ENCODE peak calls at places on chromosomes 2 and 18, in six cellular contexts. One of them, this sample, is unnamed.

GRCh38 chr2:55014962-55015939 is 35.0 kb downstream of the RTN4 start:
- DNase-seq in memory B cell: peak; percentile 29
- DNase-seq in GM10248: no peak
- DNase-seq in activated T-helper 1 cell treated with Interleukin-2 at 50 U/mL for 16 hours: no peak
- DNase-seq in substantia nigra: peak; percentile 7
- DNase-seq in activated naive CD4-positive, alpha-beta T cell treated with anti-CD3 and anti-CD28 coated beads for 36 hours: peak; percentile 60
- DNase-seq in this sample: peak; percentile 10

GRCh38 chr18:22544626-22545025 is 126.9 kb upstream of the CTAGE1 start:
- DNase-seq in activated T-helper 1 cell treated with Interleukin-2 at 50 U/mL for 16 hours: no peak
- DNase-seq in GM10248: no peak
- DNase-seq in substantia nigra: no peak
- DNase-seq in activated naive CD4-positive, alpha-beta T cell treated with anti-CD3 and anti-CD28 coated beads for 36 hours: no peak
- DNase-seq in memory B cell: no peak
- DNase-seq in this sample: no peak

GRCh38 chr18:10293966-10294365 is 160.5 kb upstream of the APCDD1 start:
- DNase-seq in activated naive CD4-positive, alpha-beta T cell treated with anti-CD3 and anti-CD28 coated beads for 36 hours: no peak
- DNase-seq in substantia nigra: no peak
- DNase-seq in memory B cell: no peak
- DNase-seq in activated T-helper 1 cell treated with Interleukin-2 at 50 U/mL for 16 hours: no peak
- DNase-seq in GM10248: no peak
- DNase-seq in this sample: no peak

GRCh38 chr2:96802281-96802595 is 13.8 kb upstream of the CNNM3 start:
- DNase-seq in GM10248: peak; percentile 77
- DNase-seq in substantia nigra: no peak
- DNase-seq in memory B cell: no peak
- DNase-seq in activated T-helper 1 cell treated with Interleukin-2 at 50 U/mL for 16 hours: no peak
- DNase-seq in activated naive CD4-positive, alpha-beta T cell treated with anti-CD3 and anti-CD28 coated beads for 36 hours: peak; percentile 59
- DNase-seq in this sample: no peak

GRCh38 chr2:212193066-212193465 is 345.5 kb downstream of the ERBB4 start:
- DNase-seq in substantia nigra: no peak
- DNase-seq in GM10248: no peak
- DNase-seq in memory B cell: no peak
- DNase-seq in activated T-helper 1 cell treated with Interleukin-2 at 50 U/mL for 16 hours: no peak
- DNase-seq in activated naive CD4-positive, alpha-beta T cell treated with anti-CD3 and anti-CD28 coated beads for 36 hours: no peak
- DNase-seq in this sample: no peak

GRCh38 chr2:43109261-43109743 is 117.1 kb downstream of the ZFP36L2 start:
- DNase-seq in GM10248: no peak
- DNase-seq in memory B cell: no peak
- DNase-seq in activated T-helper 1 cell treated with Interleukin-2 at 50 U/mL for 16 hours: no peak
- DNase-seq in substantia nigra: no peak
- DNase-seq in activated naive CD4-positive, alpha-beta T cell treated with anti-CD3 and anti-CD28 coated beads for 36 hours: no peak
- DNase-seq in this sample: no peak

GRCh38 chr2:212708346-212708745 is 169.7 kb upstream of the ERBB4 start:
- DNase-seq in activated T-helper 1 cell treated with Interleukin-2 at 50 U/mL for 16 hours: no peak
- DNase-seq in activated naive CD4-positive, alpha-beta T cell treated with anti-CD3 and anti-CD28 coated beads for 36 hours: no peak
- DNase-seq in GM10248: no peak
- DNase-seq in memory B cell: no peak
- DNase-seq in substantia nigra: no peak
- DNase-seq in this sample: no peak

GRCh38 chr18:74567805-74568204 is 29.9 kb upstream of the ZNF407 start:
- DNase-seq in GM10248: no peak
- DNase-seq in substantia nigra: no peak
- DNase-seq in memory B cell: no peak
- DNase-seq in activated T-helper 1 cell treated with Interleukin-2 at 50 U/mL for 16 hours: no peak
- DNase-seq in activated naive CD4-positive, alpha-beta T cell treated with anti-CD3 and anti-CD28 coated beads for 36 hours: peak; percentile 10
- DNase-seq in this sample: no peak

GRCh38 chr2:43178602-43179542 is 47.5 kb downstream of the ZFP36L2 start:
- DNase-seq in activated naive CD4-positive, alpha-beta T cell treated with anti-CD3 and anti-CD28 coated beads for 36 hours: peak; percentile 65
- DNase-seq in activated T-helper 1 cell treated with Interleukin-2 at 50 U/mL for 16 hours: peak; percentile 38
- DNase-seq in memory B cell: no peak
- DNase-seq in substantia nigra: no peak
- DNase-seq in GM10248: no peak
- DNase-seq in this sample: peak; percentile 47

GRCh38 chr18:50662177-50662576 is 102.3 kb downstream of the MAPK4 start:
- DNase-seq in activated naive CD4-positive, alpha-beta T cell treated with anti-CD3 and anti-CD28 coated beads for 36 hours: peak; percentile 6
- DNase-seq in substantia nigra: no peak
- DNase-seq in GM10248: peak; percentile 37
- DNase-seq in memory B cell: no peak
- DNase-seq in activated T-helper 1 cell treated with Interleukin-2 at 50 U/mL for 16 hours: no peak
- DNase-seq in this sample: no peak

GRCh38 chr2:230657906-230658305 is 54.7 kb upstream of the CAB39 start:
- DNase-seq in memory B cell: no peak
- DNase-seq in GM10248: no peak
- DNase-seq in substantia nigra: no peak
- DNase-seq in activated naive CD4-positive, alpha-beta T cell treated with anti-CD3 and anti-CD28 coated beads for 36 hours: no peak
- DNase-seq in activated T-helper 1 cell treated with Interleukin-2 at 50 U/mL for 16 hours: no peak
- DNase-seq in this sample: no peak

GRCh38 chr18:44911773-44912172 is 231.1 kb downstream of the SETBP1 start:
- DNase-seq in memory B cell: no peak
- DNase-seq in activated naive CD4-positive, alpha-beta T cell treated with anti-CD3 and anti-CD28 coated beads for 36 hours: no peak
- DNase-seq in activated T-helper 1 cell treated with Interleukin-2 at 50 U/mL for 16 hours: no peak
- DNase-seq in substantia nigra: no peak
- DNase-seq in GM10248: no peak
- DNase-seq in this sample: no peak

GRCh38 chr2:229601396-229601795 is 113.0 kb downstream of the DNER start:
- DNase-seq in activated naive CD4-positive, alpha-beta T cell treated with anti-CD3 and anti-CD28 coated beads for 36 hours: no peak
- DNase-seq in substantia nigra: no peak
- DNase-seq in memory B cell: no peak
- DNase-seq in GM10248: no peak
- DNase-seq in activated T-helper 1 cell treated with Interleukin-2 at 50 U/mL for 16 hours: no peak
- DNase-seq in this sample: no peak

GRCh38 chr2:218540015-218540414 is 28.1 kb downstream of the USP37 start:
- DNase-seq in activated T-helper 1 cell treated with Interleukin-2 at 50 U/mL for 16 hours: no peak
- DNase-seq in activated naive CD4-positive, alpha-beta T cell treated with anti-CD3 and anti-CD28 coated beads for 36 hours: no peak
- DNase-seq in memory B cell: no peak
- DNase-seq in GM10248: no peak
- DNase-seq in substantia nigra: no peak
- DNase-seq in this sample: no peak

GRCh38 chr2:48316753-48317750 is 212.9 kb upstream of the STON1 start:
- DNase-seq in memory B cell: no peak
- DNase-seq in substantia nigra: no peak
- DNase-seq in activated naive CD4-positive, alpha-beta T cell treated with anti-CD3 and anti-CD28 coated beads for 36 hours: peak; percentile 16
- DNase-seq in activated T-helper 1 cell treated with Interleukin-2 at 50 U/mL for 16 hours: no peak
- DNase-seq in GM10248: no peak
- DNase-seq in this sample: no peak

GRCh38 chr18:68436485-68436884 is 278.4 kb downstream of the TMX3 start:
- DNase-seq in substantia nigra: no peak
- DNase-seq in memory B cell: no peak
- DNase-seq in activated T-helper 1 cell treated with Interleukin-2 at 50 U/mL for 16 hours: no peak
- DNase-seq in activated naive CD4-positive, alpha-beta T cell treated with anti-CD3 and anti-CD28 coated beads for 36 hours: no peak
- DNase-seq in GM10248: no peak
- DNase-seq in this sample: no peak

GRCh38 chr2:6922201-6922656 is 5.0 kb downstream of the RNF144A start:
- DNase-seq in activated naive CD4-positive, alpha-beta T cell treated with anti-CD3 and anti-CD28 coated beads for 36 hours: no peak
- DNase-seq in substantia nigra: no peak
- DNase-seq in activated T-helper 1 cell treated with Interleukin-2 at 50 U/mL for 16 hours: no peak
- DNase-seq in GM10248: no peak
- DNase-seq in memory B cell: no peak
- DNase-seq in this sample: no peak

GRCh38 chr2:129806317-129806716 is 173.1 kb upstream of the RAB6C start:
- DNase-seq in activated T-helper 1 cell treated with Interleukin-2 at 50 U/mL for 16 hours: no peak
- DNase-seq in substantia nigra: no peak
- DNase-seq in activated naive CD4-positive, alpha-beta T cell treated with anti-CD3 and anti-CD28 coated beads for 36 hours: no peak
- DNase-seq in GM10248: no peak
- DNase-seq in memory B cell: no peak
- DNase-seq in this sample: no peak

GRCh38 chr2:54239427-54239826 is 16.6 kb downstream of the TSPYL6 start:
- DNase-seq in activated T-helper 1 cell treated with Interleukin-2 at 50 U/mL for 16 hours: no peak
- DNase-seq in memory B cell: no peak
- DNase-seq in activated naive CD4-positive, alpha-beta T cell treated with anti-CD3 and anti-CD28 coated beads for 36 hours: no peak
- DNase-seq in substantia nigra: no peak
- DNase-seq in GM10248: no peak
- DNase-seq in this sample: no peak